ENCODE peak calls at places on chromosomes 7 and 10, in four cellular contexts. One of them, this sample, is unnamed. For H3K9me1, the result is how much of the 10 kb centered on the place peaks cover.

GRCh38 chr10:131187886-131188285 is 123.6 kb downstream of the TCERG1L start:
- DNase-seq in K562: no peak
- DNase-seq in endothelial cell of umbilical vein: no peak
- DNase-seq in IMR-90: no peak
- DNase-seq in this sample: no peak

GRCh38 chr10:43879742-43880141 is 231.1 kb upstream of the ZNF32 start:
- DNase-seq in IMR-90: no peak
- DNase-seq in endothelial cell of umbilical vein: no peak
- DNase-seq in K562: no peak
- DNase-seq in this sample: no peak

GRCh38 chr7:43112941-43113621 is 634 bp downstream of the HECW1 start:
- DNase-seq in endothelial cell of umbilical vein: peak
- DNase-seq in IMR-90: peak
- DNase-seq in K562: peak
- DNase-seq in this sample: no peak

GRCh38 chr7:133815677-133816210 is 311.4 kb upstream of the LRGUK start:
- DNase-seq in K562: no peak
- DNase-seq in IMR-90: peak
- DNase-seq in endothelial cell of umbilical vein: no peak
- DNase-seq in this sample: no peak

GRCh38 chr10:85667638-85668233 is 698.9 kb downstream of the GRID1 start:
- DNase-seq in endothelial cell of umbilical vein: no peak
- DNase-seq in K562: no peak
- DNase-seq in IMR-90: no peak
- DNase-seq in this sample: no peak

GRCh38 chr10:126502481-126502880 is 114.2 kb upstream of the ADAM12 start:
- DNase-seq in IMR-90: no peak
- DNase-seq in K562: no peak
- DNase-seq in endothelial cell of umbilical vein: no peak
- DNase-seq in this sample: no peak

GRCh38 chr10:5283305-5284158 is 81.2 kb upstream of the UCN3 start:
- DNase-seq in endothelial cell of umbilical vein: peak
- DNase-seq in IMR-90: peak
- DNase-seq in K562: peak
- DNase-seq in this sample: no peak

GRCh38 chr10:91208645-91209044 is 11.8 kb upstream of the PCGF5 start:
- DNase-seq in K562: no peak
- DNase-seq in endothelial cell of umbilical vein: no peak
- DNase-seq in IMR-90: no peak
- DNase-seq in this sample: no peak

GRCh38 chr7:111743244-111743852 is 181.1 kb upstream of the IMMP2L start:
- DNase-seq in IMR-90: no peak
- DNase-seq in endothelial cell of umbilical vein: no peak
- DNase-seq in K562: no peak
- DNase-seq in this sample: no peak

GRCh38 chr10:52318822-52319464 is 4.9 kb downstream of the DKK1 start:
- DNase-seq in endothelial cell of umbilical vein: peak
- DNase-seq in IMR-90: peak
- DNase-seq in K562: no peak
- DNase-seq in this sample: peak

GRCh38 chr10:48279081-48279751 is 4.7 kb upstream of the FRMPD2 start:
- DNase-seq in K562: no peak
- DNase-seq in endothelial cell of umbilical vein: no peak
- DNase-seq in IMR-90: no peak
- DNase-seq in this sample: no peak

GRCh38 chr10:525565-526315 is 163.7 kb downstream of the DIP2C start:
- DNase-seq in endothelial cell of umbilical vein: no peak
- DNase-seq in K562: no peak
- DNase-seq in IMR-90: peak
- DNase-seq in this sample: no peak

GRCh38 chr10:94546058-94546595 is 539 bp downstream of the HELLS start:
- DNase-seq in IMR-90: peak
- DNase-seq in endothelial cell of umbilical vein: peak
- DNase-seq in K562: peak
- DNase-seq in this sample: no peak

GRCh38 chr7:51229620-51230323 is 86.8 kb downstream of the COBL start:
- DNase-seq in IMR-90: no peak
- DNase-seq in endothelial cell of umbilical vein: no peak
- DNase-seq in K562: no peak
- DNase-seq in this sample: no peak

GRCh38 chr7:140349172-140349771 is 49.1 kb downstream of the SLC37A3 start:
- DNase-seq in K562: no peak
- DNase-seq in IMR-90: peak
- DNase-seq in endothelial cell of umbilical vein: peak
- DNase-seq in this sample: no peak

GRCh38 chr10:79483948-79484347 is 28.4 kb upstream of the EIF5AL1 start:
- DNase-seq in endothelial cell of umbilical vein: no peak
- DNase-seq in K562: no peak
- DNase-seq in IMR-90: peak
- DNase-seq in this sample: no peak

DNA sequence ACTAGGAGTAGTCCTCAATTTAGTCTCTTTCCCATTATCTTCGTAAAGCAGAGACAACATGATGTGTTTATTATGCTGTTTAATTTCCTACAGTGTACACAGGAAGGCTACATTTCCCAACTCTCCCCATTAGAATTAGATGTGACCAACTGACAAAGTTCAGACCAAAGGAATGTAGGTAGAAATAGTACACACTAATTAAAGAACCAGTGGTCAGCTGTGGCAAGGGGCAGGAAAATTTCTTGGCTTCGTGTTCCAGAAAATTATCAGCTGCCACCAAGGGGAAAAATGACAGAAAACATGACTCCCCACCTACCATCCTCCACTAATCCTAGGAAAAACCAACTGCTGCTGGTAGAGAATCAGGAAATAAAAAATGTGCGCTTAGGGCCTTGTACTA is 125.6 kb downstream of the PPP1R3A start:
- DNase-seq in endothelial cell of umbilical vein: no peak
- DNase-seq in IMR-90: no peak
- DNase-seq in K562: no peak
- DNase-seq in this sample: no peak
- H3K9me1 ChIP-seq in endothelial cell of umbilical vein: under half
- H3K9me1 ChIP-seq in IMR-90: under half
- H3K9me1 ChIP-seq in K562: under half
- H3K9me1 ChIP-seq in this sample: under half

GRCh38 chr10:62637249-62638061 is 167.1 kb upstream of the ADO start:
- DNase-seq in endothelial cell of umbilical vein: peak
- DNase-seq in K562: no peak
- DNase-seq in IMR-90: peak
- DNase-seq in this sample: no peak
- H3K9me1 ChIP-seq in endothelial cell of umbilical vein: under half
- H3K9me1 ChIP-seq in K562: under half
- H3K9me1 ChIP-seq in IMR-90: under half
- H3K9me1 ChIP-seq in this sample: under half

GRCh38 chr10:106185991-106186390 is 978.5 kb downstream of the SORCS1 start:
- DNase-seq in endothelial cell of umbilical vein: no peak
- DNase-seq in IMR-90: peak
- DNase-seq in K562: no peak
- DNase-seq in this sample: no peak
- H3K9me1 ChIP-seq in endothelial cell of umbilical vein: under half
- H3K9me1 ChIP-seq in IMR-90: under half
- H3K9me1 ChIP-seq in K562: under half
- H3K9me1 ChIP-seq in this sample: under half

GRCh38 chr10:30330512-30331168 is 18.4 kb downstream of the MTPAP start:
- DNase-seq in K562: no peak
- DNase-seq in IMR-90: peak
- DNase-seq in endothelial cell of umbilical vein: no peak
- DNase-seq in this sample: no peak
- H3K9me1 ChIP-seq in K562: under half
- H3K9me1 ChIP-seq in IMR-90: under half
- H3K9me1 ChIP-seq in endothelial cell of umbilical vein: under half
- H3K9me1 ChIP-seq in this sample: under half

GRCh38 chr7:45564485-45564884 is 9.7 kb upstream of the ADCY1 start:
- DNase-seq in K562: no peak
- DNase-seq in IMR-90: no peak
- DNase-seq in endothelial cell of umbilical vein: no peak
- DNase-seq in this sample: no peak
- H3K9me1 ChIP-seq in K562: under half
- H3K9me1 ChIP-seq in IMR-90: under half
- H3K9me1 ChIP-seq in endothelial cell of umbilical vein: under half
- H3K9me1 ChIP-seq in this sample: under half

DNA sequence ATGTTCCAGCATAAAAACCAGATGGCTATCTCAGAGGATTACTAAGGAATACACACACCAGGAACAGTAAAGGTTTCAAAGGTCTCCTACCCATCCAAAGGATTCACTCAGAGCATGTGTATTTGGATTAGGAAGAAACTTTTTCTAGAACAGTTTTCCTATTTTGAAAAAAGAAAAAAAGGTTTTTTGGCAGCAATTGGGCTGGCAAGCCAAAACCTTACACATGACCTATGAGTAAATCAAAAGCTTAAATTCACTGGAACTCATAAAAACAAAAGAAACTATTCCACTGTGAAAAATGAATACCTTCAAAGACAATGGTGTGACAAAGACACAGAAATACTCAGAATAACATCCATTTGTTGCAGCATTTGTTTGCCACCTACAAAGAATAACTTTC is 9.6 kb downstream of the TPK1 start:
- DNase-seq in K562: no peak
- DNase-seq in endothelial cell of umbilical vein: peak
- DNase-seq in IMR-90: no peak
- DNase-seq in this sample: no peak
- H3K9me1 ChIP-seq in K562: under half
- H3K9me1 ChIP-seq in endothelial cell of umbilical vein: under half
- H3K9me1 ChIP-seq in IMR-90: under half
- H3K9me1 ChIP-seq in this sample: under half

GRCh38 chr7:28488061-28488791 is 75.9 kb downstream of the CREB5 start:
- DNase-seq in endothelial cell of umbilical vein: no peak
- DNase-seq in K562: no peak
- DNase-seq in IMR-90: no peak
- DNase-seq in this sample: no peak
- H3K9me1 ChIP-seq in endothelial cell of umbilical vein: under half
- H3K9me1 ChIP-seq in K562: under half
- H3K9me1 ChIP-seq in IMR-90: under half
- H3K9me1 ChIP-seq in this sample: under half

GRCh38 chr7:151058766-151059361 is 525 bp upstream of the SLC4A2 start:
- DNase-seq in K562: peak
- DNase-seq in IMR-90: no peak
- DNase-seq in endothelial cell of umbilical vein: peak
- DNase-seq in this sample: no peak

GRCh38 chr7:151059362-151060112 is at the start of gene SLC4A2:
- DNase-seq in IMR-90: peak
- DNase-seq in endothelial cell of umbilical vein: peak
- DNase-seq in K562: peak
- DNase-seq in this sample: no peak

GRCh38 chr7:151057038-151057736 is 510 bp downstream of the CDK5 start:
- DNase-seq in K562: no peak
- DNase-seq in IMR-90: no peak
- DNase-seq in endothelial cell of umbilical vein: no peak
- DNase-seq in this sample: no peak

GRCh38 chr7:151057737-151057988 is at the start of gene CDK5:
- DNase-seq in K562: no peak
- DNase-seq in endothelial cell of umbilical vein: no peak
- DNase-seq in IMR-90: no peak
- DNase-seq in this sample: no peak

DNA sequence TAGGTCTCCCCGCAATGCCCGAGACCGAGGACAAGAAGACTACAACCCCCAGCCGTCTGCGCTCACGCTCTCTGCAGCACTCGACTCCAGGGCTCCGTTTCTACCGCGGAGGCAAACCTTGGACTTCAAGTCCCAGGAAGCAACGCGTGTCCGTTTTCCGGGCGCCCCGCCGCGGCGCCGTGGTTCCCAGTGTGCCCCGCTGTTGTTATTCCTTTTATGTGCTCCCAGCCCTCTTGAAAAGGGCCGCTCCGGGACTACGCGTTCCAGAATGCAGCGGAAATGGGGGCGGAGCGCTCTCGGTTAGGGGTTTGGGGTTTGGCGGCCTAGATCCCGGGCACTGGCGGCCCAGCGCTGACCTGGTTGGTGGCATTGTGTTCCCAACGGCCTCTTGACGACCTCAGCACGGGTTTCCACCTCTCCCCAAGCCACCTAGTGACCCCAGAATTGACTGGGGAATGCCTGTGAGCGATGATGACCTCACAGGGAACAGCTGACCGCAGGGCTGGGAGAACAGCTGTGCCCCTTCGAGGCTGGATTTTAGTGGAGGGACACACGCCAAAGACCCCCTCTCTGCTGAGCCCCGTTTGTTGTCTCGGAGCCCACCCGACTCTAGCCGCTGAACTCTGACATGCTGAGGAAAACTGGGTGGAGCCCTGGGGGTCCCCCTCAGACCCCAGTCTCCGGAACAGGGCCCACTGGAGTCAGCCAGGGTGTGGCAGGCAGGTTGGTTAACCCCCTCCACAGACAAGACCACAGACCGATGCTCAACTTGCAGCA is 480 bp upstream of the CDK5 start:
- DNase-seq in IMR-90: peak
- DNase-seq in endothelial cell of umbilical vein: peak
- DNase-seq in K562: peak
- DNase-seq in this sample: peak
- H3K9me1 ChIP-seq in IMR-90: under half
- H3K9me1 ChIP-seq in endothelial cell of umbilical vein: under half
- H3K9me1 ChIP-seq in K562: under half
- H3K9me1 ChIP-seq in this sample: under half

This sample was measured in keratinocyte.